ENCODE peak calls at places on chromosomes 5 and 9, in seven cellular contexts. F is pancreas, C is iPS-NIHi11, P is GM12865, K is IMR-90, B is endodermal cell, W is foreskin fibroblast. V is an unnamed sample.

GRCh38 chr9:126777733-126778132 is 27.1 kb upstream of the ZBTB43 start:
- DNase-seq in C (peak; percentile 80), B (peak; percentile 88), W (no peak), K (no peak), P (no peak), F (no peak), V (peak; percentile 47)

GRCh38 chr9:35106343-35106730 is 3.4 kb upstream of the STOML2 start:
- DNase-seq in K (no peak), W (no peak), F (no peak), B (no peak), P (no peak), C (no peak), V (no peak)

GRCh38 chr9:76313771-76314170 is 80.5 kb downstream of the RFK start:
- DNase-seq in W (no peak), B (no peak), K (no peak), F (no peak), P (no peak), C (no peak), V (no peak)

GRCh38 chr5:115262066-115262404 is 642 bp downstream of the PGGT1B start:
- DNase-seq in C (peak; percentile 11), F (no peak), K (peak; percentile 8), P (peak; percentile 24), W (no peak), B (peak; percentile 47), V (peak; percentile 23)

GRCh38 chr5:11791777-11792176 is 112.5 kb downstream of the CTNND2 start:
- DNase-seq in K (no peak), B (no peak), C (no peak), F (no peak), P (no peak), W (no peak), V (no peak)

GRCh38 chr5:113404269-113404668 is 30.5 kb downstream of the TSSK1B start:
- DNase-seq in F (no peak), W (no peak), C (no peak), K (no peak), B (no peak), P (no peak), V (no peak)

GRCh38 chr5:106093149-106093548 is 1577.6 kb downstream of the EFNA5 start:
- DNase-seq in F (no peak), W (no peak), B (no peak), P (no peak), K (no peak), C (no peak), V (no peak)

GRCh38 chr5:95801961-95802360 is 20.6 kb downstream of the GLRX start:
- DNase-seq in P (no peak), B (peak; percentile 24), W (no peak), K (no peak), C (no peak), F (no peak), V (no peak)

GRCh38 chr9:110183208-110184145 is 24.5 kb downstream of the C9orf152 start:
- DNase-seq in P (peak; percentile 83), K (peak; percentile 77), W (peak; percentile 45), F (peak; percentile 51), C (peak; percentile 76), B (peak; percentile 88), V (peak; percentile 85)

GRCh38 chr5:181133610-181134231 is 2.8 kb upstream of the OR2V1 start:
- DNase-seq in W (peak; percentile 77), K (peak; percentile 51), C (no peak), B (no peak), F (no peak), P (peak; percentile 33), V (peak; percentile 26)

GRCh38 chr9:16191691-16192402 is 639.0 kb downstream of the CCDC171 start:
- DNase-seq in W (peak; percentile 72), B (peak; percentile 95), F (peak; percentile 60), P (peak; percentile 68), K (peak; percentile 87), C (peak; percentile 90), V (peak; percentile 90)

GRCh38 chr9:116342941-116343340 is 189.3 kb downstream of the PAPPA start:
- DNase-seq in C (no peak), F (no peak), P (no peak), K (peak; percentile 47), W (peak; percentile 51), B (no peak), V (no peak)

GRCh38 chr9:109779711-109780452 is at the start of gene PALM2AKAP2:
- DNase-seq in F (peak; percentile 33), P (peak; percentile 6), C (peak; percentile 87), W (peak; percentile 73), B (peak; percentile 90), K (peak; percentile 68), V (peak; percentile 87)

GRCh38 chr9:86340356-86341006 is 13.7 kb downstream of the TUT7 start:
- DNase-seq in C (no peak), F (no peak), P (no peak), K (peak; percentile 29), B (no peak), W (no peak), V (no peak)

GRCh38 chr5:58699762-58700118 is 116.9 kb downstream of the RAB3C start:
- DNase-seq in B (no peak), W (no peak), K (no peak), P (no peak), C (no peak), F (no peak), V (no peak)

GRCh38 chr9:120710110-120710981 is 3.9 kb downstream of the MEGF9 start:
- DNase-seq in P (peak; percentile 88), W (no peak), B (no peak), C (no peak), K (peak; percentile 39), F (no peak), V (no peak)

GRCh38 chr5:30405821-30406220 is 787.7 kb upstream of the CDH6 start:
- DNase-seq in C (no peak), B (no peak), K (peak; percentile 30), F (no peak), P (no peak), W (no peak), V (no peak)

GRCh38 chr5:179797741-179798140 is 4.0 kb downstream of the LTC4S start:
- DNase-seq in K (no peak), W (no peak), B (peak; percentile 31), C (no peak), P (no peak), F (peak; percentile 47), V (no peak)

GRCh38 chr5:76446776-76447175 is 43.7 kb downstream of the IQGAP2 start:
- DNase-seq in W (no peak), C (no peak), B (no peak), F (no peak), K (no peak), P (no peak), V (no peak)

GRCh38 chr9:84670801-84671153 is 1.2 kb downstream of the NTRK2 start:
- DNase-seq in F (no peak), W (no peak), C (peak; percentile 5), K (no peak), B (no peak), P (no peak), V (no peak)

GRCh38 chr9:109242751-109243150 is 75.7 kb upstream of the FRRS1L start:
- DNase-seq in B (peak; percentile 10), C (no peak), K (no peak), W (no peak), P (no peak), F (no peak), V (no peak)

GRCh38 chr9:36142510-36143161 is 6.1 kb downstream of the GLIPR2 start:
- DNase-seq in F (no peak), W (no peak), C (no peak), P (no peak), K (no peak), B (no peak), V (no peak)

GRCh38 chr5:52283221-52283620 is 504.5 kb upstream of the ITGA1 start:
- DNase-seq in F (peak; percentile 60), P (no peak), W (no peak), K (peak; percentile 0), B (no peak), C (no peak), V (peak; percentile 6)

GRCh38 chr5:124888050-124888506 is 141.6 kb upstream of the ZNF608 start:
- DNase-seq in C (peak; percentile 46), P (no peak), B (peak; percentile 71), F (peak; percentile 30), K (no peak), W (no peak), V (peak; percentile 32)

V was measured in hepatocyte.